ENCODE peak calls at places on chromosome 4, in four cellular contexts. W is gastrocnemius medialis, V is left ventricle myocardium inferior, Z is cardiac muscle cell. S is an unnamed sample.

GRCh38 chr4:129747756-129748155 is 651.8 kb downstream of the C4orf33 start:
- DNase-seq in V (no peak), W (no peak), Z (no peak), S (no peak)

GRCh38 chr4:71411976-71412375 is 73.2 kb downstream of the SLC4A4 start:
- DNase-seq in W (no peak), Z (peak), V (no peak), S (no peak)

GRCh38 chr4:20883231-20883630 is 183.0 kb downstream of the PACRGL start:
- DNase-seq in Z (no peak), V (no peak), W (no peak), S (no peak)

GRCh38 chr4:105399535-105400161 is 74.2 kb downstream of the PPA2 start:
- DNase-seq in W (no peak), Z (peak), V (no peak), S (no peak)

GRCh38 chr4:124070688-124071484 is 641.6 kb downstream of the ANKRD50 start:
- DNase-seq in Z (no peak), W (no peak), V (no peak), S (no peak)

GRCh38 chr4:48958582-48958981 is 27.5 kb upstream of the CWH43 start:
- DNase-seq in Z (no peak), V (no peak), W (no peak), S (no peak)

GRCh38 chr4:67988986-67989385 is 25.7 kb upstream of the TMPRSS11A start:
- DNase-seq in Z (peak), W (no peak), V (no peak), S (no peak)

GRCh38 chr4:187307131-187307530 is 583.5 kb upstream of the FAT1 start:
- DNase-seq in V (no peak), W (no peak), Z (no peak), S (no peak)

GRCh38 chr4:174521800-174522182 is 497 bp downstream of the HPGD start:
- DNase-seq in W (no peak), V (no peak), Z (no peak), S (no peak)

GRCh38 chr4:92104506-92104905 is 199.3 kb upstream of the GRID2 start:
- DNase-seq in Z (peak), V (no peak), W (no peak), S (no peak)

GRCh38 chr4:138494931-138495330 is 252.8 kb upstream of the SLC7A11 start:
- DNase-seq in V (no peak), W (no peak), Z (peak), S (no peak)

GRCh38 chr4:70559216-70559830 is 32.7 kb upstream of the AMBN start:
- DNase-seq in W (peak), V (no peak), Z (peak), S (no peak)

DNA sequence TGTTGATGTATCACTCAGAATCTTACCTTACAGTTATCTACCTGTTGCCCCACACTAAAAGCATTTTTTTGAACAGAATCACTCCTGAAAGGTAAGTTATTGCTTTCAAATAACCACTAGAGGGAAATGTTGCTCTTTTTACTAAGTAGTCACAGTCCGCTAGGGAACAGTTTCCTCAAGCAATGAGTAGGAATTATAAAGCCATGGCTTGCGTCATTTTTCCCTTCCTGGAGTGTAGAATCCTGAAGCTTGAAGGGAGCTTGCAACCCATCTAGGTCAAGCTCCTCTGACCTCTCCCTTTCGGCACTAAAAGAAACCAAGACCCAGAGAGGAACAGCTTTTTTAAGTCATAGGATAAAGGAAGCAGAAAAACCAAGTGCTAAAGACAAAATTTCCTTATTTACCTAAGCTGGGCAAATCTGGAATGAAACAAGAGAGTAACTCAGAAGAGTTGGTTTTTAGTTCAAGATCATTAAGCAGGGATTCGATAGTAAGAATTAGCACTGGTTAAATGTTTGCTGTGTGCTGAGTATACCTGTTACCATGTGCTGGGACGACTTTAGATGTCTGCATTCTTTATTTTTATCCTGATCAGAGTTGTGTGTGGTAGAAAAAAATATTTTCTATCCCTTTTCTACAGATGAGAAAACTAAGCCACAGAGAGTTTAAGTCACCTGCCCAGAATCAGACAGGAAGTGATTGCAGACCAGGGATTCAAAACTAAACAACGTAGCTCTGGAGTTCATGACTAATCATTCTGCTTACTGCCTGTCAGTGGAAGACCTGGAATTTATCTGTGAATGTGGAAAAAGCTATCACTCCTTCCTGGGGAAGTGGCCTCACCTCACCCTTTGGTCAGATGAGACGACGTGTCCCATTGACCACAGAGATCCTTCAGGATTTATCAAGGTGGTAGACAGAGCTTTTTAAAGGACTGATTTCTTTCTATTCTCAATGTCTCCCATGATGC is 631.5 kb downstream of the RAB28 start:
- DNase-seq in Z (peak), W (no peak), V (no peak), S (no peak)
- TF ChIP-seq CTCF in Z (peak), W (peak), V (peak), S (peak)

GRCh38 chr4:185950891-185951290 is 118.1 kb upstream of the TLR3 start:
- DNase-seq in W (no peak), Z (no peak), V (no peak), S (no peak)
- H3K27ac ChIP-seq in W (no peak), Z (no peak), V (no peak), S (no peak)

DNA sequence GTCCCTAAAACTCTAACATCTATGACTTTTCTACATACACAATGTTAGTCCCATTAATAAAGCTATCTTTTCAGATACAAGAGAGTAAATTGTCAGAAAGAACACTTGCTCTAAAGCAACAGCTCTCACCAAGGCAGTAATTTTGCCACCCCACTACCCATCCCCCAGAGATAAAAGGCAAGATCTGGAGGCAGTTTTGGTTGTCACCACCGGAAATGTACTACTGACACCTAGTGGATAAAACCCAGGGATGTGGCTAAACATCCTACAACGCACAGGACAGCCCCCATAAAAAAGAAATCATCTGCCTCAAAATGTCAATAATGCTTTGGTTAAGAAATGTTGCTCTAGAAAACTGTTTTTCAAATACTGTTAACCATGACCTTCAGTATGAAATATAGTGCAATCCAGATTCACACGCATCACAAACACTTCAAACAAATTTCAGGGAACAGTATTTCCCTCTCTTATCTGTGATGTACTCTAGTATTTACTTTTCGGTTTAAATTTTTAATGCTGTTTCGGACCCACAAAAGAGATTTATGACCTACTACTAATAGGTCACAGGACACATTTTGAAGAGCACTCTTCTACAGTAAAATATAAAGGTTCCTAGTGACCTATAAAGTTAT is 5.1 kb downstream of the FBXL5 start:
- DNase-seq in V (no peak), Z (peak), W (peak), S (peak)
- TF ChIP-seq CTCF in V (peak), Z (peak), W (peak), S (peak)

GRCh38 chr4:165332502-165332901 is 5.0 kb downstream of the MSMO1 start:
- DNase-seq in W (no peak), Z (no peak), V (no peak), S (no peak)
- H3K27ac ChIP-seq in W (no peak), Z (peak), V (no peak), S (no peak)

DNA sequence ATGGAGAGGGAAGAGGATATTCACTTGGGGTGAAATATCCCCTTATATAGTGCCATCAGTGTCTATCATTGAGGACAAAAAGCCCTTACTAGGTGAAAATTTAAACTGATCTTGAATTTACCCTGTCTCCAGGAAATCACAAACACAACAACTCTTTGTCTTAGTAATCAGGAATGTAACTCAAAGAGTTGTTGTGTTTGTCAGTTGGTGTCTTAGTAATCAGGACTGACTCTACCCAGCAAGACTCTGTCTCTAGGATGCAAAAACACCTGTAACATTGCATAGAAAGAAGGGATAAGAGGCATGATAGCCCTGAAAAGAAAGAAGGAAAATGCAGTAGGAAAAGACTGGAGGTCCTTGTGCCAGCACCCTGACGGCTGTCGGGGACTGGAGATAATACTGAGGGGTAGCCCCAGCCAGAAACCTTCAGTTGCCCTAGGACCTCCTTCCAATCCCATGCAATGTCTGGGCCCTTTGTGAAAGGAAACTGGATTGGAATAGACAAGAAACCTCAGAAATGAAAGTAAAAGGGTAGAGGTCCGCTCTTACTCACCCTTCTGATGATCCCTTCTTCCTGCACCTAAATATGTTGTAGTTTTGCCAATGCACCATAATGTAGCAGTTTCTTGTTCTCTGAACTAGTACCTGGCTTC is 45.3 kb downstream of the HMGB2 start:
- DNase-seq in Z (peak), W (no peak), V (no peak), S (no peak)
- TF ChIP-seq CTCF in Z (no peak), W (no peak), V (no peak), S (no peak)

S was measured in ascending aorta.